ENCODE peak calls at places on chromosomes 2 and 18, in six cellular contexts. H is dorsolateral prefrontal cortex, D is fibroblast of pulmonary artery, T is fibroblast of mammary gland, J is Calu3, U is pancreas. C is an unnamed sample.

GRCh38 chr2:128390256-128390990 is 71.8 kb upstream of the HS6ST1 start:
- DNase-seq in H (no peak), D (no peak), T (no peak), J (no peak), U (peak), C (no peak)

GRCh38 chr18:3514312-3515216 is 64.6 kb downstream of the TGIF1 start:
- DNase-seq in H (no peak), D (no peak), T (no peak), J (no peak), U (no peak), C (no peak)

GRCh38 chr18:34809697-34810096 is 99.6 kb downstream of the DTNA start:
- DNase-seq in H (peak), D (peak), T (peak), J (peak), U (peak), C (peak)

GRCh38 chr18:64271264-64271663 is 122.4 kb upstream of the LINC00305 start:
- DNase-seq in H (no peak), D (no peak), T (no peak), J (no peak), U (peak), C (no peak)

GRCh38 chr2:218435003-218435982 is 16.4 kb downstream of the VIL1 start:
- DNase-seq in H (no peak), D (no peak), T (no peak), J (no peak), U (peak), C (no peak)

GRCh38 chr2:58557166-58557565 is 316.0 kb upstream of the FANCL start:
- DNase-seq in H (no peak), D (no peak), T (no peak), J (no peak), U (no peak), C (no peak)

GRCh38 chr2:205637037-205637602 is 45.2 kb upstream of the NRP2 start:
- DNase-seq in H (no peak), D (no peak), T (peak), J (no peak), U (no peak), C (peak)

GRCh38 chr2:48452108-48452507 is 77.8 kb upstream of the STON1 start:
- DNase-seq in H (no peak), D (no peak), T (no peak), J (no peak), U (no peak), C (no peak)

GRCh38 chr2:161238559-161239415 is 69.4 kb upstream of the PSMD14 start:
- DNase-seq in H (peak), D (peak), T (peak), J (peak), U (peak), C (no peak)

GRCh38 chr2:726158-726557 is 49.0 kb upstream of the TMEM18 start:
- DNase-seq in H (no peak), D (no peak), T (no peak), J (no peak), U (no peak), C (no peak)

GRCh38 chr2:221715783-221716386 is 143.8 kb upstream of the EPHA4 start:
- DNase-seq in H (no peak), D (no peak), T (no peak), J (no peak), U (no peak), C (no peak)

GRCh38 chr18:55777666-55778304 is 189.8 kb upstream of the TCF4 start:
- DNase-seq in H (no peak), D (no peak), T (no peak), J (no peak), U (no peak), C (no peak)

GRCh38 chr18:55779461-55779710 is 191.4 kb upstream of the TCF4 start:
- DNase-seq in H (no peak), D (peak), T (no peak), J (no peak), U (no peak), C (no peak)

GRCh38 chr18:55778731-55779460 is 190.9 kb upstream of the TCF4 start:
- DNase-seq in H (no peak), D (peak), T (no peak), J (no peak), U (no peak), C (no peak)

GRCh38 chr18:55774505-55774904 is 186.5 kb upstream of the TCF4 start:
- DNase-seq in H (no peak), D (no peak), T (no peak), J (no peak), U (no peak), C (no peak)

GRCh38 chr18:55775972-55776371 is 188.0 kb upstream of the TCF4 start:
- DNase-seq in H (no peak), D (no peak), T (no peak), J (no peak), U (no peak), C (no peak)
- TF ChIP-seq CTCF in H (peak), D (peak), T (peak), J (no peak), U (no peak), C (peak)

GRCh38 chr2:124024491-124025348 is at the start of gene CNTNAP5:
- DNase-seq in H (peak), D (peak), T (peak), J (no peak), U (peak), C (no peak)

GRCh38 chr2:124025349-124025720 is 248 bp downstream of the CNTNAP5 start:
- DNase-seq in H (no peak), D (no peak), T (no peak), J (no peak), U (no peak), C (no peak)

GRCh38 chr2:124032799-124033198 is 7.7 kb downstream of the CNTNAP5 start:
- DNase-seq in H (no peak), D (no peak), T (no peak), J (no peak), U (no peak), C (no peak)

GRCh38 chr2:124025896-124026295 is 809 bp downstream of the CNTNAP5 start:
- DNase-seq in H (peak), D (no peak), T (no peak), J (no peak), U (no peak), C (no peak)

DNA sequence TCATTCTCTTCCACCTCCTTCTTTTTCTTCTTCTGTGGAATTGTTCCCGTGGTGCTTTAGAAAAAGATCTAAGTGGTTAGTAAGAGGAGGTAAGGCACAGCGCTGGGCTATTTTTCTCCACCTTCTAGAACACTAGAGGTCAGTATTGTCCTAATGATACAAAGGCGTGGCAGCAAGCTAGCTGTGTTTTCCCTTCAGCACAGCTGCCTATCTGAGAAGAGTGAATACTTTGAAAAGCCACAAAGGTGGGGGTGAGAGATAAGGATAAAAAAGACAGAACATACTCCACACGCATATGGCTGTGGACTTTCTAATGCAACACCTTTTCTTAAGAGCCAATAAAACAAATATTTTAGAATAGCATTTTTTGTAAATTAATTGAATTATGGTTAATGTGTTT is 2.1 kb downstream of the CNTNAP5 start:
- DNase-seq in H (peak), D (peak), T (peak), J (peak), U (no peak), C (peak)
- TF ChIP-seq CTCF in H (peak), D (peak), T (peak), J (no peak), U (no peak), C (peak)

DNA sequence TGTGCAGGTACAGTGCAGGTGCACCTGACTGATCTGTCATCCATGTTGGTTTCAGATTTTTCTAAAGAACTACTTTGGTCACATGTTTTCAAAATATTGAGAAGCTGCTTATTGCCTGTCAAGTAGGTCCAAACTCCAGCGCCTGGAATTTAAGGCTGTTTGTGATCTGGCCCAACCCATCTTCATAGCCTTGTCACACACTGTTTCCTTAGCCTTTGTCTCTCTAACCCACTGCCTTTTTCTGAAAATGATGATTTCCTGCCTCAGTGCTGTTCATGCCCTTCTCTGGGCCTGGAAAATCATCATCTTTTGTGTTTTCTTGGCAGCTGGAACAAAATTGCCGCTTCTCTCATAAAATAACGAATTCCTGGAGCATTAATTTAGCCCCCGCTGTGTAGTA is 7.2 kb downstream of the LIMS1 start:
- DNase-seq in H (no peak), D (no peak), T (no peak), J (no peak), U (no peak), C (no peak)
- TF ChIP-seq CTCF in H (no peak), D (no peak), T (no peak), J (no peak), U (no peak), C (no peak)

DNA sequence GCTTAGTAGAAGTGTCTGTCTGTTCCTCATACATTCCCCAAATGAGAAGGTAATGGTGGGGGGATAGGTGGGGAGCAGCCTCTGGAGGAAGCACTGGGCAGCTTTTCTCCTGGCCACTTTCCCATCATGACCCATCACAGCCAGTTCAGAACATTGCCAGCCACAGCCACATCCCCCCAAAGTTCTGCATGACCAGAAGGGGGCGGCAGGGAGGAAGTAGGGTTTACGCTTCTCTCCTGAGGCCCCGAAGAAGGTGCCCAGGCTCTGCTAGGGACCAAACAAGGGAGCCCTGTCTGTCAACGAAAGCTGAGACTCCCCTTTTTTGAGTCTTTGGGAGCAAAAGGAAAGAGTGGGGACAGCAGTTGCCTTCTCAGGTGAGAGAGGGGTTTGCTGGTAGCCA is 7.7 kb downstream of the IGFBP5 start:
- DNase-seq in H (no peak), D (no peak), T (no peak), J (peak), U (no peak), C (no peak)
- TF ChIP-seq CTCF in H (no peak), D (peak), T (peak), J (peak), U (peak), C (peak)

DNA sequence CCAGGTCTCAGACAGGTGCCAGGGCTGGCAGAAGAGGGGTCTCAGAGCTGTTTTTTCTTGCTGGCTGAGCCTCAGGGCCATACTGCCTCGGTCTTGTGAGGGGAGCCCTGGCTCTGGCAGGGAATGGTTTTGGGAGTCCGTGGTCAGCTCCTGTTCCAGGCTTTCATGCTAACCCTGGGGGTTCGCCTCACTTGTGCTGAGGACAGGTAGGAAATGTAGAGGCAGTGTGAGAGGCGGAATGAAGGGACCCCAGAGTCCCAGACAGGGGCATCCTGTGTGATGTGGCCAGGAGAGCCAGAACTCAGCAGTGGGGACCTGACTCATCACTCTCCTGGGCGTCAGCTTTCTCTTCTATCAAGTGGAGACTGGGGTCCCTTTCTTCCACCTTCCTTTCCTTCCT is 5.7 kb upstream of the CELF4 start:
- DNase-seq in H (no peak), D (no peak), T (no peak), J (no peak), U (no peak), C (no peak)
- TF ChIP-seq CTCF in H (no peak), D (no peak), T (no peak), J (no peak), U (no peak), C (no peak)

DNA sequence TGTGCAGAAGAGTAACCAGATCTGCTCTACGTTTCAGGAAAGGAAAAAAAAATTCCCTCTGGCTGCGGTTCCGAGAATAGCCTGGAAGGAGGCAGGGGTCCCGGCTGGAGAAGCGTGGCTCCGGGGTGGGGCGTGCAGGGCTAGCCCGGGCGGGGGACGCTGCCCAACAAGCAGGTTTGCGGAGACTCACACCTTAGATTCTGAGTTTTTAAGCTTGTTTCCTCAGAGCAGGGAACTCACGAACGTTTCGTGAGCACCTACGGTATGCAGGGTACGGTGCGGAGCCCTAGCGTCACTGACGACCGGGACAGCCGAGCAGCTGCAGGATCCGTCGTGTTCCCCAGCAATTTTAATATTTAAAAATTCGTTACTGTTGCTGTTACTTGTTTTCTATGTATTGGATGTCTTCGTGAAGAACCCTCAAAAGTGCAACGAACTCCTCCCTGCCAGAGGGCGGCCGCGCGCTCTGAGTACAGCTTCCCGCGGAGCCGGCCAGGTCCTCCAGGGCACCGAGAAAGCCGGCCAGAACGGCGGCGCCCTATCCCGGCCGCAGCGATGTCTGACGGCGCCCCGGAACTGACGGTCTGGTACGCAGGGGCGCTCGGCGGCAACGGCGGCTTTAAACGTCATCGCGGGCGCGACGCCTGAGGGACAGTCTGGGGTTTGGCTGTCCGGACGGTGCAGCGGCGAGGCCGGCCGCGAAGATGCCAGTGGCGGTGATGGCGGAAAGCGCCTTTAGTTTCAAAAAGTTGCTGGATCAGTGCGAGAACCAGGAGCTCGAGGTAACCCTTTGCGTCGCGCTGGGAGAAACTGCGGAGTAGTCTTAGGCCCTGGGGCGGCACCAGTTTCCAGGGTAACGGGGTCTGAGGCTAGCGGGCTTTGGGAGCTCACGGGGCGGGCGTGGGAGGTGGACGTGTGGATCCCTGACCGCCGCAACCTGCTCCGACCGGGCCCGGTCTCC is at the start of gene COPS8:
- DNase-seq in H (peak), D (peak), T (peak), J (peak), U (peak), C (peak)
- TF ChIP-seq CTCF in H (peak), D (no peak), T (peak), J (no peak), U (no peak), C (peak)

GRCh38 chr18:710418-711300 is 1.8 kb downstream of the ENOSF1 start:
- DNase-seq in H (no peak), D (no peak), T (no peak), J (no peak), U (no peak), C (no peak)

GRCh38 chr18:711330-711692 is 1.1 kb downstream of the ENOSF1 start:
- DNase-seq in H (no peak), D (no peak), T (no peak), J (no peak), U (no peak), C (no peak)

GRCh38 chr18:711693-712400 is 583 bp downstream of the ENOSF1 start:
- DNase-seq in H (peak), D (peak), T (peak), J (peak), U (peak), C (peak)

GRCh38 chr18:713135-713490 is 683 bp upstream of the ENOSF1 start:
- DNase-seq in H (no peak), D (no peak), T (no peak), J (no peak), U (no peak), C (no peak)

GRCh38 chr18:712401-713134 is at the start of gene ENOSF1:
- DNase-seq in H (peak), D (peak), T (peak), J (peak), U (peak), C (peak)
- TF ChIP-seq CTCF in H (peak), D (peak), T (peak), J (peak), U (peak), C (peak)